ENCODE peak calls at places on chromosomes 12 and 14, in eight cellular contexts. W is ovary, K is IMR-90, V is right lobe of liver, G is sigmoid colon, U is body of pancreas, A is adrenal gland, X is tibial nerve. E is an unnamed sample. For H3K36me3, the result is how much of the 10 kb centered on the place peaks cover.

GRCh38 chr14:101502761-101503392 is 58.4 kb upstream of the DIO3 start:
- DNase-seq in U (no peak), V (peak), G (peak), A (peak), W (no peak), K (no peak), X (no peak), E (no peak)

GRCh38 chr12:68483592-68484373 is 126.9 kb upstream of the RAP1B start:
- DNase-seq in X (no peak), K (peak), G (no peak), A (no peak), V (no peak), U (no peak), W (no peak), E (no peak)

GRCh38 chr12:23361971-23362370 is 587.5 kb downstream of the SOX5 start:
- DNase-seq in W (no peak), X (no peak), U (no peak), A (no peak), K (no peak), V (no peak), G (no peak), E (no peak)

GRCh38 chr12:45688188-45688587 is 41.3 kb upstream of the ARID2 start:
- DNase-seq in W (no peak), X (no peak), A (no peak), K (no peak), G (no peak), U (no peak), V (no peak), E (no peak)

GRCh38 chr12:113427882-113428281 is 5.7 kb downstream of the SDSL start:
- DNase-seq in U (no peak), K (no peak), G (no peak), V (no peak), W (no peak), A (no peak), X (no peak), E (no peak)

GRCh38 chr14:28772613-28773012 is 6.0 kb downstream of the FOXG1 start:
- DNase-seq in G (no peak), W (no peak), U (no peak), K (no peak), A (no peak), V (no peak), X (no peak), E (no peak)

GRCh38 chr14:92666251-92666650 is 82.2 kb downstream of the LGMN start:
- DNase-seq in G (no peak), A (no peak), W (no peak), K (no peak), V (no peak), X (no peak), U (no peak), E (no peak)

GRCh38 chr14:60573943-60574496 is 65.1 kb downstream of the SIX6 start:
- DNase-seq in X (no peak), G (no peak), U (no peak), A (no peak), V (no peak), W (no peak), K (no peak), E (no peak)

GRCh38 chr14:32560213-32560857 is 231.2 kb downstream of the AKAP6 start:
- DNase-seq in A (peak), X (peak), W (no peak), G (peak), V (no peak), K (peak), U (peak), E (peak)

GRCh38 chr12:104354167-104354867 is 50.8 kb downstream of the EID3 start:
- DNase-seq in X (no peak), G (no peak), U (no peak), A (no peak), W (no peak), V (no peak), K (no peak), E (no peak)

GRCh38 chr12:104353012-104353981 is 49.8 kb downstream of the EID3 start:
- DNase-seq in X (no peak), U (no peak), K (no peak), G (no peak), V (no peak), A (no peak), W (no peak), E (no peak)

GRCh38 chr12:104351023-104351983 is 47.8 kb downstream of the EID3 start:
- DNase-seq in W (no peak), X (no peak), A (no peak), U (no peak), K (no peak), V (no peak), G (no peak), E (no peak)

GRCh38 chr12:104350211-104350908 is 46.8 kb downstream of the EID3 start:
- DNase-seq in V (no peak), X (no peak), K (no peak), W (no peak), A (no peak), U (no peak), G (no peak), E (no peak)

GRCh38 chr12:104352106-104352713 is 48.7 kb downstream of the EID3 start:
- DNase-seq in G (no peak), A (no peak), K (peak), V (no peak), X (no peak), U (no peak), W (no peak), E (no peak)
- TF ChIP-seq POLR2A in G (no peak), A (no peak), K (peak), V (no peak), X (no peak), U (no peak), W (no peak), E (no peak)

DNA sequence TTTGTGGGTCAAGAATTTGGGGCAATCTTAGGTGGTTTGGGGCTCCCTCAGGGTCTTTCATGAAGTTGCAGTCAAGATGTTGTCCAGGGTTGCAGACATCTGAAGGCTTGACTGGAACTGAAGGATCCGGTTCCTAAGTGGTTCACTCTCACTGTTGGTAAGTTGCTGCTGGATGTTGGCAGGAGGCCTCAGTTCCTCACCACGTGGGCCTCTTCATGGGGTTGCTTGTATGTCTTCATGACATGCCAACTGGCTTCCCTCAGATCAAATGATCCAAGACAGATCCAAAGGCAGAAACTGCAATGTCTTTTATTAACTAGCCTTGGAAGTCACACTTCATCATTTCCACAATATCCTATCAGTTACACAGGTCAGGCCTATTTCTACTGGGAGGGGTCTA is 49.2 kb downstream of the ARF6 start:
- DNase-seq in A (no peak), K (no peak), G (peak), W (no peak), X (no peak), V (no peak), U (no peak), E (no peak)
- H3K27ac ChIP-seq in A (no peak), K (no peak), G (peak), W (no peak), X (no peak), V (no peak), U (no peak), E (no peak)

GRCh38 chr14:73008501-73008900 is 18.4 kb downstream of the ZFYVE1 start:
- DNase-seq in G (no peak), X (peak), K (peak), A (no peak), U (no peak), W (no peak), V (no peak), E (no peak)

DNA sequence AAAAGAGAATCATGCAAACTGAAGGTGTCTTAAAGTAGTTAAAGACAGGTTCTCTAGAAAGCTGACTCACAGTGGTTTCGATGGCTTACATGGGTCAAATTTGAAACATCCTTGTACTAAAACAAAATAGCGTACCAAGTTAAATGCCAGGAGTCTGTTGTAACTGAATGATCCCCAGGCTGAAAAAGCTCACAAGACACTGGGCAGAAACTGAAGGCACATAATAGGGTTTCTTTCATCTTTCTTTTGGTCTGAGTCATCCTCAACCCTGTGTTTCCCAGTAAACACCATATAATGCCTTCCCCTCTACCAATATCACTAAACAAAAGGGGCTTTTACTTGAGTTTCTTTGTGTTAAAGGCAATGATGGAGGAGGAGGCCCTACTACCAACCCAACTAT is 12.8 kb downstream of the ZFYVE1 start:
- DNase-seq in K (peak), X (no peak), G (no peak), W (no peak), V (no peak), A (no peak), U (no peak), E (no peak)
- H3K36me3 ChIP-seq in K (under half), X (under half), G (under half), W (under half), V (under half), A (under half), U (under half), E (under half)

GRCh38 chr12:95099270-95099790 is 25.9 kb upstream of the NR2C1 start:
- DNase-seq in A (no peak), W (no peak), V (no peak), U (no peak), X (no peak), G (no peak), K (no peak), E (no peak)

GRCh38 chr12:95104919-95105452 is 31.6 kb upstream of the NR2C1 start:
- DNase-seq in V (no peak), U (no peak), X (no peak), A (no peak), G (no peak), W (no peak), K (no peak), E (no peak)

GRCh38 chr12:95107362-95107761 is 33.9 kb upstream of the NR2C1 start:
- DNase-seq in U (no peak), G (no peak), K (no peak), V (no peak), A (no peak), W (no peak), X (no peak), E (no peak)

GRCh38 chr12:95100264-95101190 is 27.1 kb upstream of the NR2C1 start:
- DNase-seq in K (no peak), U (no peak), V (no peak), W (no peak), G (no peak), A (no peak), X (no peak), E (peak)

DNA sequence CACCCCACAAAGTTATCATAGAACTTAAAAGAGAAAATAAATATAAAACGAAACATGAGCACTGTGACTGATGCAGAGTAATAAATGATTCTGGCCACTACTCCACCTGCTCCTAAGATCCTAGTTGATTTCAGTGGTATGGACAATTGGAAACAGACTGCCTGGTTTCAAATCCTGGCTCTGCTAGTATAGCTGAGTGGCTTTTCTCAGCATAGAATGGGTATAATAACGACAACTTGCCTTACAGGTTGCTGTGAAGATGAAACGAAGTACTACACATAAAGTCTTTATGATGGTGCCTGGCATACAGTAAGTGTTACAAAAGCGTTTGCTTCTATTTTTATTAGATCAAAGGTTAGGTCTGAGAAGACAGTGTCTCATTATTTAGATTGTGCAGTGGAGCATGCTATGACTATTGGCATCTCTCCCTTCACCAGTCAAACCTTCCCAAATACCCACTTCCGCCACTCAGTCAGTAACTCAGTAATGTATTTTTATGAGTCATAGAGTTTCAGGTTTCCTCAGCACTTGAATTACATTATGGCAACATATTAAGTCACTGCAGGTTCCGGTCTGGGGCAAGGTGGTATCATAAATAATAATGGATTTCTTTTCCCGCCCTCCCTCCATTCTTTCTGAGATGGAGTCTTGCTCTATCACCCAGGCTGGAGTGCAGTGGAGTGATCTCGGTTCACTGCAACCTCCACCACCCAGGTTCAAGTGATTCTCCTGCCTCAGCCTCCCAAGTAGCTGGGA is 29.7 kb upstream of the NR2C1 start:
- DNase-seq in A (no peak), U (no peak), G (no peak), V (no peak), W (no peak), X (no peak), K (peak), E (no peak)
- TF ChIP-seq POLR2A in A (no peak), U (no peak), G (no peak), V (no peak), W (no peak), X (no peak), K (no peak), E (no peak)

GRCh38 chr12:111440631-111441030 is 34.9 kb downstream of the SH2B3 start:
- DNase-seq in G (peak), U (no peak), V (no peak), A (no peak), X (no peak), W (no peak), K (no peak), E (no peak)
- H3K27ac ChIP-seq in G (peak), U (no peak), V (no peak), A (no peak), X (no peak), W (no peak), K (no peak), E (peak)

DNA sequence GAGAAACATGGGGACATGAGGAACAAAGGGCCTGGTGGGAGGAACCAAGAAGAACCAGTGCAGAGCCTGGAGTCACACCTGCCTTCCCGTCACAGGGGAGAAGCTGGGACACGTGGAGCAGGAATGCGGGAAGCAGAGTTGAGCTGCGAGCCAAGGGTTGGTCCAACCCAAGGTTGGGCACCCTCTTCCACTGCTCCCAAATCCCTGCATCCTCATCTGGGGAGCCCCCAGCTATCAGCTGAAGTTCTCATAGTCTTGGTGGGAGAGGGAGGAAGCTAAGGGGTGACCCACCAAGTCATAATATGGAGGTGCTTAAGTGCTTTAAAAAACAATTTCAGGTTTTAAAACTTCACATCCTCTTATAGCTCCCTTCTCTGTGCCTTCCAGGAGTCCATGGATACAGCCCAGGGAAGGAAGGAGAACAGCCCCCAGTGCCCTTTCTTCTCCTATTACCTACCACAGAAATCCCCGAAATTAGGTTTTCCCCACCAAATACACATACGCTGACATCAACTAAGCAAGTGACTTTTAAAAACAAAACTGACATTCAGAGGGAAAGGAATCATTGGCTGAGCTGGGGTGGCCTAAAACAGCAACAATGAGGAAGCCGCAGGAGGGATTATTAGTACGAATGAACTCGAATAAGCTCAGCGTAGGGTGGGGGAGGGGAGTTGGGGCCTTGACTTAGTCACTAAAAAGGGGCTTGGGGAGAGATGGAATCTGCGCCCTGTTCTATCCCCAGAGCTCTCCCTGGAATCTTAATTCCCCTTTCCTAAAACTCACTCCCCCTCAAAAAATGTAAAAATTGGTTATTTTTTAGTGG is 4.5 kb downstream of the MYL6 start:
- DNase-seq in X (no peak), G (no peak), W (no peak), K (no peak), U (no peak), V (no peak), A (no peak), E (no peak)
- H3K36me3 ChIP-seq in X (half or more), G (under half), W (under half), K (half or more), U (under half), V (half or more), A (under half), E (half or more)

GRCh38 chr14:84782902-84783301 is 747.0 kb upstream of the FLRT2 start:
- DNase-seq in G (no peak), W (no peak), U (no peak), X (no peak), V (no peak), K (no peak), A (no peak), E (no peak)
- TF ChIP-seq POLR2A in G (no peak), W (no peak), U (no peak), X (no peak), V (no peak), K (no peak), A (no peak), E (no peak)

GRCh38 chr12:91053951-91054715 is 3.7 kb downstream of the KERA start:
- DNase-seq in W (no peak), K (peak), A (no peak), V (no peak), U (peak), G (peak), X (no peak), E (no peak)
- H3K27ac ChIP-seq in W (peak), K (no peak), A (no peak), V (no peak), U (no peak), G (no peak), X (no peak), E (no peak)